ENCODE peak calls at places on chromosome 17, in five cellular contexts. G is hepatocyte, J is RPMI8226, H is esophagus squamous epithelium, K is NCI-H1048. X is an unnamed sample.
A peak's percentile ranks its signal among the peaks of the same experiment; 100 is the strongest.

GRCh38 chr17:68456529-68457167 is 648 bp downstream of the WIPI1 start:
- DNase-seq in G (peak; percentile 90), J (peak; percentile 36), H (no peak), K (no peak), X (no peak)

GRCh38 chr17:58520843-58521430 is 6.5 kb upstream of the MTMR4 start:
- DNase-seq in G (peak; percentile 51), J (peak; percentile 47), H (no peak), K (no peak), X (peak; percentile 79)

GRCh38 chr17:72702136-72702735 is 390.3 kb downstream of the SLC39A11 start:
- DNase-seq in G (no peak), J (no peak), H (no peak), K (no peak), X (no peak)

GRCh38 chr17:50817142-50817751 is 18.1 kb upstream of the WFIKKN2 start:
- DNase-seq in G (peak; percentile 48), J (peak; percentile 66), H (no peak), K (no peak), X (peak; percentile 54)

GRCh38 chr17:73005360-73005759 is 87.1 kb downstream of the SLC39A11 start:
- DNase-seq in G (no peak), J (no peak), H (no peak), K (no peak), X (no peak)

GRCh38 chr17:78124081-78124835 is 4.3 kb downstream of the TMC6 start:
- DNase-seq in G (no peak), J (no peak), H (no peak), K (no peak), X (peak; percentile 94)

GRCh38 chr17:51765558-51766145 is 392.9 kb downstream of the CA10 start:
- DNase-seq in G (no peak), J (no peak), H (no peak), K (no peak), X (no peak)

GRCh38 chr17:57213180-57213825 is 43.0 kb upstream of the MSI2 start:
- DNase-seq in G (no peak), J (no peak), H (no peak), K (no peak), X (no peak)

GRCh38 chr17:73027130-73027741 is 65.3 kb downstream of the SLC39A11 start:
- DNase-seq in G (no peak), J (no peak), H (no peak), K (no peak), X (no peak)

GRCh38 chr17:63785556-63785955 is 11.6 kb downstream of the DDX42 start:
- DNase-seq in G (no peak), J (no peak), H (no peak), K (no peak), X (no peak)

GRCh38 chr17:81058263-81058871 is 23.4 kb downstream of the BAIAP2 start:
- DNase-seq in G (no peak), J (no peak), H (no peak), K (no peak), X (no peak)

GRCh38 chr17:55567240-55568216 is 56.3 kb upstream of the SMIM36 start:
- DNase-seq in G (no peak), J (no peak), H (no peak), K (no peak), X (no peak)

GRCh38 chr17:16040710-16041251 is 41.2 kb downstream of the TTC19 start:
- DNase-seq in G (peak; percentile 72), J (no peak), H (no peak), K (no peak), X (no peak)

GRCh38 chr17:32732900-32733299 is 144.0 kb downstream of the MYO1D start:
- DNase-seq in G (no peak), J (no peak), H (no peak), K (no peak), X (no peak)

GRCh38 chr17:59004338-59005111 is 102.2 kb downstream of the TRIM37 start:
- DNase-seq in G (peak; percentile 76), J (peak; percentile 65), H (no peak), K (no peak), X (peak; percentile 70)

GRCh38 chr17:79018045-79018695 is 5.8 kb upstream of the C1QTNF1 start:
- DNase-seq in G (no peak), J (no peak), H (no peak), K (no peak), X (no peak)

GRCh38 chr17:28948873-28949184 is 2.5 kb downstream of the PHF12 start:
- DNase-seq in G (no peak), J (no peak), H (no peak), K (no peak), X (no peak)

GRCh38 chr17:19013806-19014627 is 9.5 kb upstream of the FAM83G start:
- DNase-seq in G (no peak), J (no peak), H (no peak), K (no peak), X (no peak)

GRCh38 chr17:81035389-81036127 is 607 bp downstream of the BAIAP2 start:
- DNase-seq in G (no peak), J (no peak), H (no peak), K (no peak), X (no peak)

GRCh38 chr17:42526031-42526444 is 10.0 kb upstream of the NAGLU start:
- DNase-seq in G (no peak), J (no peak), H (no peak), K (no peak), X (no peak)

GRCh38 chr17:76147211-76148014 is 6.4 kb upstream of the FOXJ1 start:
- DNase-seq in G (no peak), J (no peak), H (no peak), K (no peak), X (peak; percentile 41)

GRCh38 chr17:38706625-38707298 is 1.7 kb downstream of the MLLT6 start:
- DNase-seq in G (peak; percentile 31), J (peak; percentile 45), H (no peak), K (no peak), X (peak; percentile 40)

X was measured in OCI-LY7.